ENCODE peak calls at places on chromosomes 6 and 20, in five cellular contexts. X is GM13976, H is colonic mucosa, J is prostate gland, L is stomach. M is an unnamed sample.

GRCh38 chr6:138410048-138410735 is 6.2 kb downstream of the HEBP2 start:
- DNase-seq in X (no peak), H (no peak), J (no peak), L (no peak), M (peak; percentile 74)

GRCh38 chr6:25369450-25370086 is 90.4 kb downstream of the CARMIL1 start:
- DNase-seq in X (no peak), H (peak; percentile 48), J (peak; percentile 47), L (peak; percentile 39), M (no peak)

GRCh38 chr20:21104466-21104761 is 1.7 kb downstream of the LINC00237 start:
- DNase-seq in X (no peak), H (no peak), J (no peak), L (no peak), M (no peak)

GRCh38 chr6:52786249-52786956 is 17.2 kb downstream of the GSTA1 start:
- DNase-seq in X (no peak), H (no peak), J (no peak), L (no peak), M (no peak)

GRCh38 chr6:152982768-152983636 is at the start of gene FBXO5:
- DNase-seq in X (peak; percentile 95), H (peak; percentile 97), J (peak; percentile 97), L (peak; percentile 97), M (peak; percentile 97)

GRCh38 chr6:110618591-110619267 is 142.3 kb upstream of the SLC22A16 start:
- DNase-seq in X (peak; percentile 28), H (no peak), J (peak; percentile 19), L (no peak), M (peak; percentile 47)

GRCh38 chr6:84777888-84778287 is 13.5 kb upstream of the TBX18 start:
- DNase-seq in X (no peak), H (no peak), J (no peak), L (no peak), M (no peak)

GRCh38 chr6:35230498-35230897 is 16.7 kb downstream of the SCUBE3 start:
- DNase-seq in X (no peak), H (no peak), J (no peak), L (no peak), M (no peak)

GRCh38 chr20:16530201-16530681 is 43.0 kb downstream of the KIF16B start:
- DNase-seq in X (no peak), H (peak; percentile 88), J (no peak), L (peak; percentile 62), M (peak; percentile 73)

GRCh38 chr6:87847135-87847829 is 145.2 kb upstream of the AKIRIN2 start:
- DNase-seq in X (no peak), H (no peak), J (no peak), L (no peak), M (no peak)

GRCh38 chr6:63353282-63353630 is 33.5 kb upstream of the LGSN start:
- DNase-seq in X (no peak), H (no peak), J (no peak), L (no peak), M (no peak)

GRCh38 chr6:63351995-63352586 is 32.3 kb upstream of the LGSN start:
- DNase-seq in X (peak; percentile 21), H (no peak), J (no peak), L (no peak), M (no peak)

GRCh38 chr6:63355632-63356031 is 35.8 kb upstream of the LGSN start:
- DNase-seq in X (no peak), H (no peak), J (no peak), L (no peak), M (no peak)

GRCh38 chr6:63349401-63349800 is 29.6 kb upstream of the LGSN start:
- DNase-seq in X (no peak), H (no peak), J (no peak), L (no peak), M (no peak)

GRCh38 chr6:63352587-63353281 is 33.0 kb upstream of the LGSN start:
- DNase-seq in X (peak; percentile 53), H (peak; percentile 61), J (no peak), L (peak; percentile 45), M (peak; percentile 59)
- TF ChIP-seq CTCF in X (peak; percentile 54), H (peak; percentile 61), J (peak; percentile 53), L (peak; percentile 50), M (peak; percentile 65)

GRCh38 chr6:18263561-18264337 is 581 bp downstream of the DEK start:
- DNase-seq in X (no peak), H (peak; percentile 69), J (peak; percentile 63), L (peak; percentile 74), M (peak; percentile 67)

GRCh38 chr6:18261877-18262276 is 2.5 kb downstream of the DEK start:
- DNase-seq in X (no peak), H (no peak), J (no peak), L (no peak), M (no peak)

GRCh38 chr6:18259675-18260447 is 4.5 kb downstream of the DEK start:
- DNase-seq in X (no peak), H (no peak), J (no peak), L (no peak), M (no peak)

GRCh38 chr6:18262812-18263560 is 1.3 kb downstream of the DEK start:
- DNase-seq in X (peak; percentile 74), H (peak; percentile 42), J (no peak), L (no peak), M (no peak)

DNA sequence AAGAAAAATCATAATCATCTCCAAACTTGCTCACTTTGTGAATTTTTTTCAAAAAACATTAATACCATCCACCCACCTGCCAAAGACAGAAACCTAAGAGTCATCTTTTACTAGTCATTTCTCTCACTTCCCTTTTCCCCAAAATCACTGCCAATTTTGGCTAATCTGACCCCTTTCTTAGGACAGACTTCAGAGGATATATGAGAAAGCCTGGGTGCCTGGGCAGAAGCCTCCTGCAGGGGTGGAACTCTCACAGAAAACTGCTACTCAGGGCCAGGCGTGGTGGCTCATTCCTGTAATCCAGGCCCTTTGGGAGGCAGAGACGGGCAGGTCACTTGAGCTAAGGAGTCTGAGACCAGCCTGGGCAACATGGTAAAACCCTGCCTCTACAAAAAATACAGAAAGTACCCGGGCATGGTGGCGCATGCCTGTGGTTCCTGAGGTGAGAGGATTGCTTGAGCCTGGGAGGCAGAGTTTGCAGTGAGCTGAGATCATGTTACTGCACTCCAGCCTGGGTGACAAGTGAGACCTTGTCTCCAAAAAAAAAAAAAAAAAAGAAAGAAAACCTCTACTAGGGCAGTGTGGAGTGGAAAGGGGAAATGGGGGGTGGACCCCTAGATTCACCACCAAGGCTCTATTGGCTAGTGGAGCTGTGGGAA is 3.8 kb downstream of the DEK start:
- DNase-seq in X (peak; percentile 48), H (no peak), J (no peak), L (no peak), M (no peak)
- TF ChIP-seq CTCF in X (no peak), H (no peak), J (no peak), L (no peak), M (no peak)

GRCh38 chr6:112128208-112128607 is 40.8 kb downstream of the FAM229B start:
- DNase-seq in X (no peak), H (no peak), J (no peak), L (no peak), M (no peak)
- TF ChIP-seq CTCF in X (no peak), H (no peak), J (no peak), L (no peak), M (no peak)

DNA sequence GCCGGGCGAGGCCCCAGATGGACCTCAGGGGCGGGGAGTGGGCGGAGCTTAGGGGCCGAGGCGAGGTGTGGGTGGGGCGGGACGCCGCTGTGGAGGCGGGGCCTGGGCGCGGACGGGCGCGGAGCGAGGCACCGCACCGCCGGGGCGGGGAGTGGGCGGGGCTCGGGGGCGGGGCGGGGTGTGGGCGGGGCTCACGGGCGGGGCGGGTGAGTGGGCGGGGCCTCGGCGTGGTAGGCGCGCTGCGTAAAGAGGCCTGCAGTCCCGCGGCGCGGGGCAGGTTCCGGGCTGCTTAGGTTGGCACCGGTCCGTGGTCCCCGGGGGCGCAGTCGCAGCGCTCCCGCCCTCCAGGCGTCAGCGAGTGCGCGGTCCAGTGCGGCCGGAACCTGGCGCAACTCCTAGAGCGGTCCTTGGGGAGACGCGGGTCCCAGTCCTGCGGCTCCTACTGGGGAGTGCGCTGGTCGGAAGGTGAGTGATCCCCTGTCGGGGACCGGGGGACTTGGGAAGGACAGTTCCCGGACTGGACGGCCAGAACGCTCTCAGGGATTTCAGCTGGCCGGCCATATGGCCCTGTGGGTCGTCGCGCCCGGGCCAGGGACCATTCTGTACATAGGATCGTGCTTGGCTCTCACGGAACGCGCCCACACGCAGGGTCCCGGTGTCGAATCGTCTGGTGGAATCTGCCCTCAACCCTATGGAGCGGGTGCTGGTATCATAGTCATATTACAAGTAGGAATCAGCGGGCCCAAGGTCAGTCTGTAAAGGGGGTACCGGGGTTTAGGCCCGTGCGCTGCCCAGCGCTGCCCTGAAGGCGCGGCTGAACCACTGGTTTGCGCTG is at the start of gene NQO2:
- DNase-seq in X (peak; percentile 99), H (peak; percentile 98), J (peak; percentile 91), L (peak; percentile 97), M (peak; percentile 93)
- TF ChIP-seq CTCF in X (no peak), H (no peak), J (peak; percentile 39), L (no peak), M (no peak)

GRCh38 chr6:45880139-45880538 is 135.5 kb downstream of the CLIC5 start:
- DNase-seq in X (no peak), H (no peak), J (no peak), L (no peak), M (no peak)
- TF ChIP-seq CTCF in X (no peak), H (no peak), J (no peak), L (no peak), M (no peak)

GRCh38 chr6:111646942-111647341 is 41.3 kb upstream of the TRAF3IP2 start:
- DNase-seq in X (no peak), H (no peak), J (no peak), L (no peak), M (no peak)

GRCh38 chr6:111642463-111643158 is 36.9 kb upstream of the TRAF3IP2 start:
- DNase-seq in X (peak; percentile 73), H (peak; percentile 84), J (no peak), L (peak; percentile 64), M (peak; percentile 76)

GRCh38 chr6:111648100-111648499 is 42.4 kb upstream of the TRAF3IP2 start:
- DNase-seq in X (no peak), H (no peak), J (no peak), L (no peak), M (no peak)

GRCh38 chr6:111646034-111646433 is 40.4 kb upstream of the TRAF3IP2 start:
- DNase-seq in X (no peak), H (no peak), J (no peak), L (no peak), M (no peak)

DNA sequence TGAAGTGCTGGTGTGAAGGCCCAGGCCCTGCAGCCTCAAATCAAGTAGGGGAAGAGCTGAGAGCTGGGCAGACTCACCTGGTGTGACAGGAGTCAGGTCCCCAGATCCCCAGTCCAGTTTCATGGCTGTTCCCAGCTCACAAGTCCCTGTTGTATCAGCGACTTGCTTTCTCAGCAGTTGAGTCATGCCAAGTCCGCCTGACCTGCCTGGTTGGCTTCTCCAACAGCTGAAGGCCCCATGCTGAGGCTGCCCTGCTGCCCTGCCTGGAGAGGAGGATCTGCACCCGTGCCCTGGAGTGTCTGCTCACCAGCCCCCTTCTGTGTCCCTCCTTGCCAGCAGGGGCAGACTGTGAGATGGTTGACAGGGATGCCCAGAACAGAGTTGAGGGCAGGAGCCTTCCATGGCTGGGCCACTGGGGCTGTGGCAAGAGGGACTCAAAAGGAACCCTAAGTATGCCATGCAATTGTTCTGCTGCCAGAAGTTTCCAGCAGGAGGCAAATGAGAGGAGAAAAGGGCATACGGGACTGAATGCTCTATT is 39.3 kb upstream of the TRAF3IP2 start:
- DNase-seq in X (no peak), H (no peak), J (no peak), L (no peak), M (no peak)
- TF ChIP-seq CTCF in X (no peak), H (no peak), J (no peak), L (no peak), M (no peak)

GRCh38 chr6:126123226-126123625 is 136.9 kb downstream of the TRMT11 start:
- DNase-seq in X (no peak), H (no peak), J (no peak), L (no peak), M (peak; percentile 46)

GRCh38 chr6:126127662-126128061 is 141.3 kb downstream of the TRMT11 start:
- DNase-seq in X (no peak), H (no peak), J (no peak), L (no peak), M (no peak)
- TF ChIP-seq CTCF in X (no peak), H (no peak), J (no peak), L (no peak), M (no peak)